ENCODE peak calls at places on chromosomes 6 and 20, in eight cellular contexts. X, L, H, W, Z, S, R and K are unnamed samples.
A peak's percentile ranks its signal among the peaks of the same experiment; 100 is the strongest.

GRCh38 chr6:11198663-11199603 is 33.5 kb downstream of the NEDD9 start:
- ATAC-seq in X (no peak), Z (peak; percentile 76), H (no peak), W (peak; percentile 87), L (peak; percentile 77), S (no peak), R (no peak), K (no peak)

GRCh38 chr6:5119090-5119951 is 34.2 kb downstream of the PPP1R3G start:
- ATAC-seq in R (no peak), Z (no peak), H (no peak), W (no peak), L (no peak), S (no peak), X (no peak), K (no peak)

GRCh38 chr6:11023032-11023431 is 21.1 kb downstream of the ELOVL2 start:
- ATAC-seq in X (no peak), R (peak; percentile 74), H (peak; percentile 95), Z (no peak), W (no peak), S (no peak), L (no peak), K (no peak)

GRCh38 chr6:6315660-6316059 is 4.8 kb downstream of the F13A1 start:
- ATAC-seq in Z (no peak), S (peak; percentile 85), X (peak; percentile 79), L (peak; percentile 57), H (peak; percentile 52), R (no peak), W (no peak), K (no peak)

GRCh38 chr6:40536442-40536841 is 50.7 kb downstream of the LRFN2 start:
- ATAC-seq in W (no peak), R (no peak), L (no peak), S (peak; percentile 79), H (no peak), Z (no peak), X (no peak), K (no peak)

GRCh38 chr20:35757098-35757705 is 14.6 kb upstream of the PHF20 start:
- ATAC-seq in X (no peak), W (peak; percentile 52), R (no peak), S (peak; percentile 73), L (no peak), H (no peak), Z (peak; percentile 36), K (no peak)

GRCh38 chr6:41356838-41357237 is 21.4 kb downstream of the NCR2 start:
- ATAC-seq in Z (no peak), X (no peak), W (no peak), H (no peak), L (no peak), S (peak; percentile 47), R (no peak), K (no peak)

GRCh38 chr20:5722927-5723326 is 27.3 kb upstream of the SHLD1 start:
- ATAC-seq in S (no peak), Z (peak; percentile 82), L (no peak), R (no peak), H (no peak), W (no peak), X (no peak), K (no peak)

GRCh38 chr20:20547221-20547875 is 165.1 kb downstream of the RALGAPA2 start:
- ATAC-seq in S (no peak), W (no peak), X (no peak), L (peak; percentile 24), H (no peak), R (no peak), Z (no peak), K (peak; percentile 54)

GRCh38 chr6:29626948-29627761 is 5.8 kb downstream of the GABBR1 start:
- ATAC-seq in Z (no peak), L (no peak), H (peak; percentile 14), W (no peak), R (peak; percentile 1), S (peak; percentile 1), X (no peak), K (peak; percentile 1)

GRCh38 chr6:111781055-111781708 is 92.1 kb downstream of the FYN start:
- ATAC-seq in H (peak; percentile 76), Z (no peak), L (no peak), X (no peak), R (peak; percentile 76), W (peak; percentile 7), S (peak; percentile 87), K (no peak)

GRCh38 chr6:44524491-44525227 is 137.2 kb downstream of the CDC5L start:
- ATAC-seq in W (no peak), R (no peak), X (no peak), S (no peak), L (no peak), Z (peak; percentile 58), H (no peak), K (no peak)

GRCh38 chr20:23966927-23967615 is 21.5 kb downstream of the GGTLC1 start:
- ATAC-seq in W (no peak), S (no peak), X (no peak), L (no peak), R (peak; percentile 66), Z (no peak), H (no peak), K (no peak)